ENCODE peak calls at places on chromosomes 2 and 18, in six cellular contexts. One of them, this sample, is unnamed.

GRCh38 chr2:105697781-105698449 is 46.8 kb upstream of the NCK2 start:
- DNase-seq in prostate gland: no peak
- DNase-seq in mammary epithelial cell: no peak
- DNase-seq in lung: peak
- DNase-seq in neural progenitor cell: peak
- DNase-seq in GM10248: no peak
- DNase-seq in this sample: no peak

GRCh38 chr2:25257931-25258771 is 83.6 kb downstream of the DNMT3A start:
- DNase-seq in GM10248: no peak
- DNase-seq in lung: no peak
- DNase-seq in neural progenitor cell: peak
- DNase-seq in mammary epithelial cell: no peak
- DNase-seq in prostate gland: no peak
- DNase-seq in this sample: no peak

GRCh38 chr2:169160926-169161481 is 91.6 kb downstream of the DHRS9 start:
- DNase-seq in neural progenitor cell: no peak
- DNase-seq in prostate gland: no peak
- DNase-seq in GM10248: no peak
- DNase-seq in lung: no peak
- DNase-seq in mammary epithelial cell: no peak
- DNase-seq in this sample: no peak

GRCh38 chr2:81136296-81136695 is 831.7 kb upstream of the LRRTM1 start:
- DNase-seq in lung: no peak
- DNase-seq in GM10248: no peak
- DNase-seq in prostate gland: no peak
- DNase-seq in mammary epithelial cell: no peak
- DNase-seq in neural progenitor cell: no peak
- DNase-seq in this sample: no peak

GRCh38 chr2:383173-383572 is 95.3 kb upstream of the ALKAL2 start:
- DNase-seq in GM10248: no peak
- DNase-seq in prostate gland: peak
- DNase-seq in neural progenitor cell: peak
- DNase-seq in mammary epithelial cell: no peak
- DNase-seq in lung: peak
- DNase-seq in this sample: no peak

GRCh38 chr18:44680271-44681038 is at the start of gene SETBP1:
- DNase-seq in mammary epithelial cell: peak
- DNase-seq in neural progenitor cell: peak
- DNase-seq in lung: peak
- DNase-seq in GM10248: peak
- DNase-seq in prostate gland: peak
- DNase-seq in this sample: peak

GRCh38 chr2:6081542-6081872 is 389.3 kb downstream of the SOX11 start:
- DNase-seq in prostate gland: no peak
- DNase-seq in lung: no peak
- DNase-seq in neural progenitor cell: peak
- DNase-seq in GM10248: no peak
- DNase-seq in mammary epithelial cell: no peak
- DNase-seq in this sample: no peak

GRCh38 chr2:100653449-100654045 is 90.8 kb downstream of the PDCL3 start:
- DNase-seq in prostate gland: no peak
- DNase-seq in lung: no peak
- DNase-seq in mammary epithelial cell: no peak
- DNase-seq in GM10248: no peak
- DNase-seq in neural progenitor cell: no peak
- DNase-seq in this sample: peak

GRCh38 chr2:169131587-169132512 is 62.5 kb downstream of the DHRS9 start:
- DNase-seq in GM10248: peak
- DNase-seq in mammary epithelial cell: peak
- DNase-seq in neural progenitor cell: peak
- DNase-seq in prostate gland: no peak
- DNase-seq in lung: no peak
- DNase-seq in this sample: no peak

GRCh38 chr2:1884933-1885580 is 140.7 kb upstream of the PXDN start:
- DNase-seq in neural progenitor cell: no peak
- DNase-seq in mammary epithelial cell: no peak
- DNase-seq in GM10248: no peak
- DNase-seq in lung: no peak
- DNase-seq in prostate gland: no peak
- DNase-seq in this sample: no peak

GRCh38 chr2:60317029-60317386 is 236.4 kb downstream of the BCL11A start:
- DNase-seq in GM10248: no peak
- DNase-seq in neural progenitor cell: no peak
- DNase-seq in mammary epithelial cell: no peak
- DNase-seq in lung: no peak
- DNase-seq in prostate gland: no peak
- DNase-seq in this sample: no peak

GRCh38 chr2:60312618-60313017 is 240.8 kb downstream of the BCL11A start:
- DNase-seq in prostate gland: no peak
- DNase-seq in mammary epithelial cell: no peak
- DNase-seq in GM10248: peak
- DNase-seq in neural progenitor cell: no peak
- DNase-seq in lung: no peak
- DNase-seq in this sample: peak

GRCh38 chr2:60316381-60317028 is 236.9 kb downstream of the BCL11A start:
- DNase-seq in prostate gland: no peak
- DNase-seq in neural progenitor cell: peak
- DNase-seq in mammary epithelial cell: no peak
- DNase-seq in GM10248: no peak
- DNase-seq in lung: no peak
- DNase-seq in this sample: no peak

GRCh38 chr2:60311524-60311923 is 241.9 kb downstream of the BCL11A start:
- DNase-seq in neural progenitor cell: no peak
- DNase-seq in prostate gland: no peak
- DNase-seq in lung: no peak
- DNase-seq in mammary epithelial cell: no peak
- DNase-seq in GM10248: no peak
- DNase-seq in this sample: no peak

GRCh38 chr2:60313470-60314172 is 239.8 kb downstream of the BCL11A start:
- DNase-seq in GM10248: peak
- DNase-seq in neural progenitor cell: no peak
- DNase-seq in prostate gland: no peak
- DNase-seq in mammary epithelial cell: no peak
- DNase-seq in lung: no peak
- DNase-seq in this sample: no peak
- TF ChIP-seq CTCF in GM10248: no peak
- TF ChIP-seq CTCF in neural progenitor cell: no peak
- TF ChIP-seq CTCF in prostate gland: no peak
- TF ChIP-seq CTCF in mammary epithelial cell: no peak
- TF ChIP-seq CTCF in lung: no peak
- TF ChIP-seq CTCF in this sample: no peak

GRCh38 chr2:242085941-242086621 is 216.6 kb downstream of the RTP5 start:
- DNase-seq in GM10248: no peak
- DNase-seq in lung: peak
- DNase-seq in mammary epithelial cell: no peak
- DNase-seq in prostate gland: no peak
- DNase-seq in neural progenitor cell: no peak
- DNase-seq in this sample: peak
- TF ChIP-seq CTCF in GM10248: no peak
- TF ChIP-seq CTCF in lung: no peak
- TF ChIP-seq CTCF in mammary epithelial cell: no peak
- TF ChIP-seq CTCF in prostate gland: no peak
- TF ChIP-seq CTCF in neural progenitor cell: no peak
- TF ChIP-seq CTCF in this sample: no peak

DNA sequence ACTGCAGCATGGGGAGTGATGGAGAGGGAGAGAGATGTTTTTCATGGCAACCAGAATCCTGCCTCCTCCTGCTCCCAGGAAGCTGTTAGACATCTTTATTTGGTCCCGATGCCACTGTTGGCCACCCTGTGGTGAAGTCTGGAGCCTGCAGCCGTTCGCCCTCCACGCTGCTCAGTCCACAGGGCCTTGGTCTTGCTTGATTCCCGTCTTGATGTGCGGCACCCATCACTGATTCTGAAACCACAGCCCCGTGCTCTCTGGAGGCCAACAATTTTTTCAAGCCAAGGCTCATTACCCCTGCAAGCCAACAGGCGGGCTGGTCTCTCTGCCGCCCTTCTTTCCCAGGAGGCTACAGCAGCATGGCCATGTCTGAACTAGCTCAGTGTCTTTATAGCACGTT is 24.5 kb downstream of the SIGLEC15 start:
- DNase-seq in prostate gland: no peak
- DNase-seq in GM10248: no peak
- DNase-seq in mammary epithelial cell: no peak
- DNase-seq in neural progenitor cell: peak
- DNase-seq in lung: no peak
- DNase-seq in this sample: no peak
- TF ChIP-seq CTCF in prostate gland: peak
- TF ChIP-seq CTCF in GM10248: peak
- TF ChIP-seq CTCF in mammary epithelial cell: peak
- TF ChIP-seq CTCF in neural progenitor cell: peak
- TF ChIP-seq CTCF in lung: no peak
- TF ChIP-seq CTCF in this sample: no peak

DNA sequence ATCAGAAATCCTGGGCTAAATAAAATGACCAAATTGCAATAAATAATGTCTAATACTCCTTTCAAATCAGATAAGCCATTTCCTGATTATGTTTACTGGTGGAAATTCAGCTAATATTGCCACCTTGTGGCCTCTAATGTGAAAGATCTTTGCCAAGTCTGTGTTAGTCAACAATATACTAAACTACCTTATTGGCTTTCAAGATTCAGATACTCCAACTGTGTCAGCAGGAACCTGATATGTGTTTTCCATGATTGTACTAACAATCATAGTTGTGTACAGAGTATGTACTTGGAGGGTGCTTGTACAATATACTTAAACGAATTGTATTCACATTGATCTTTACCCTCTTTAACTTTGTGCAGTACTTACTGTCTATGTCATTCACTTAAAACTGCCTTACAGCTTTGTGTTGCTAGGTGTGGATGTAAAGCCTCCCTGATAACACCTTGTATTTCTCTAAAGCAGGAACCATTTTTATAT is 75.4 kb upstream of the C2orf15 start:
- DNase-seq in prostate gland: no peak
- DNase-seq in GM10248: peak
- DNase-seq in neural progenitor cell: peak
- DNase-seq in lung: no peak
- DNase-seq in mammary epithelial cell: peak
- DNase-seq in this sample: no peak
- TF ChIP-seq CTCF in prostate gland: peak
- TF ChIP-seq CTCF in GM10248: peak
- TF ChIP-seq CTCF in neural progenitor cell: peak
- TF ChIP-seq CTCF in lung: peak
- TF ChIP-seq CTCF in mammary epithelial cell: peak
- TF ChIP-seq CTCF in this sample: peak

DNA sequence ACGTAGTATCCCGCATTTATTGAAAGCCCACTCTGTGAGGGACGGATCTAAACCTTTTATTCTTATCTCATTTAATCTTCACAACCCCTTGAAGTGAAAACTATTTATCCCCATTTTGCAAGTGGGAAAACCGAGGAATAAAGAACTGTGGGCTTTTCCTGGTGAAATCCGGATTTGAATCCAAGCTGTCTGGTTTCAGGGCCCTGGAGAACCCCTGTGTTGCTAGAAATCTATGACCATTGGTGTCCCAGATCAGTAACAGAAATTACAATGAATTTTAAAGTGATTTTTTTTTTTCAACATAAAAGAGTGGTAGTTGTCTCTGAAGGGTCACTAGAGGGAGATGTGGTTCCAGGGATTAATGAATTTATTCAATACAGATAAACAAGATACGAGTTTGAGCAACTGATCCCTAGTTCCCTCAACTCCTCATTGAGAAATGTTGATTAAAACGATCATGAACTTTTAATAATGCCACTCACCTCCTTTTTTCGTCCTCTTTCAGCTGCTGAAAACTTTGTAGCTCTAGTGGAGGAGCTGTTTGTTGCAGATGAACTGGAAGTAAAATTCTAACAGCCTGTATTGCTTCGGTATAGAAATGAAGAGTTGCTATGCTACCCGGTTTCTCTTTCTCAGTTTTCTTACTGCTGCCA is 940 bp downstream of the XRCC5 start:
- DNase-seq in prostate gland: no peak
- DNase-seq in lung: no peak
- DNase-seq in neural progenitor cell: peak
- DNase-seq in mammary epithelial cell: peak
- DNase-seq in GM10248: no peak
- DNase-seq in this sample: no peak
- TF ChIP-seq CTCF in prostate gland: peak
- TF ChIP-seq CTCF in lung: peak
- TF ChIP-seq CTCF in neural progenitor cell: peak
- TF ChIP-seq CTCF in mammary epithelial cell: peak
- TF ChIP-seq CTCF in GM10248: peak
- TF ChIP-seq CTCF in this sample: peak

DNA sequence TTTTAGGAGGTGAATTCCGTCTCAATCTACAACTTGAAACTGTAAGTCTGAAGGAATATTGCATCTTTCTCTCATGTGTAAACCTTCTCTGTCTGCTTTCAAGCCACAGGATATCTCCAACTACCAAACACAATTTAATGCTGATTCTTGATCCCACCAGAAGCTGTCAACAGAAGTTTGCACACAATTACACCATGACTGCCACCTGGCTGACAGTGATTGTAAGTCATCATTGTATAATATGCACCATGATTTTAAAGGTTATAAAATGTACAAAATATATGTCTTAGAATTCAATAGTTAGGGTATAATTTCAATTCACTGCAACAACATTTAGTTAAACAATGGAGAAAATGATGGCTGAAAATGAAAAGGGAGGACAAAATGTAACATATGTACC is 18.4 kb downstream of the PREPL start:
- DNase-seq in prostate gland: no peak
- DNase-seq in GM10248: no peak
- DNase-seq in neural progenitor cell: peak
- DNase-seq in lung: no peak
- DNase-seq in mammary epithelial cell: no peak
- DNase-seq in this sample: peak
- TF ChIP-seq CTCF in prostate gland: peak
- TF ChIP-seq CTCF in GM10248: peak
- TF ChIP-seq CTCF in neural progenitor cell: peak
- TF ChIP-seq CTCF in lung: no peak
- TF ChIP-seq CTCF in mammary epithelial cell: peak
- TF ChIP-seq CTCF in this sample: peak